ENCODE peak calls at places on chromosomes 3 and 15, in five cellular contexts. U is psoas muscle, B is MM.1S, N is PC-9, Q is neural progenitor cell. W is an unnamed sample. For H3K4me1, the result is how much of the 10 kb centered on the place peaks cover.

GRCh38 chr3:72754582-72754981 is 93.7 kb downstream of the SHQ1 start:
- DNase-seq in U (no peak), B (no peak), N (no peak), Q (no peak), W (no peak)

GRCh38 chr3:107421170-107421792 is 44.0 kb downstream of the CCDC54 start:
- DNase-seq in U (no peak), B (peak), N (peak), Q (peak), W (peak)

GRCh38 chr15:83658406-83658805 is 4.5 kb downstream of the ADAMTSL3 start:
- DNase-seq in U (peak), B (no peak), N (no peak), Q (no peak), W (no peak)

GRCh38 chr3:180447156-180447555 is 154.8 kb upstream of the TTC14 start:
- DNase-seq in U (no peak), B (no peak), N (no peak), Q (no peak), W (no peak)

GRCh38 chr15:78335985-78336384 is 4.2 kb upstream of the CRABP1 start:
- DNase-seq in U (no peak), B (no peak), N (no peak), Q (no peak), W (no peak)

GRCh38 chr3:147411235-147411607 is 2.1 kb downstream of the ZIC1 start:
- DNase-seq in U (no peak), B (no peak), N (no peak), Q (peak), W (no peak)

GRCh38 chr15:45637552-45638033 is 2.8 kb downstream of the SQOR start:
- DNase-seq in U (peak), B (peak), N (no peak), Q (no peak), W (peak)

GRCh38 chr15:61344293-61344692 is 115.2 kb upstream of the RORA start:
- DNase-seq in U (no peak), B (no peak), N (no peak), Q (no peak), W (no peak)

GRCh38 chr3:50487181-50487580 is 16.3 kb downstream of the CACNA2D2 start:
- DNase-seq in U (no peak), B (no peak), N (no peak), Q (no peak), W (no peak)

GRCh38 chr15:56102401-56102800 is 109.0 kb upstream of the NEDD4 start:
- DNase-seq in U (no peak), B (no peak), N (no peak), Q (no peak), W (no peak)

GRCh38 chr3:119743921-119744320 is 38.0 kb upstream of the NR1I2 start:
- DNase-seq in U (no peak), B (no peak), N (no peak), Q (no peak), W (no peak)

GRCh38 chr15:75199347-75199976 is 2.2 kb upstream of the C15orf39 start:
- DNase-seq in U (no peak), B (peak), N (no peak), Q (no peak), W (no peak)

GRCh38 chr15:78454992-78455391 is 17.0 kb downstream of the IREB2 start:
- DNase-seq in U (no peak), B (no peak), N (no peak), Q (no peak), W (no peak)

GRCh38 chr15:91710072-91710471 is 143.4 kb upstream of the SLCO3A1 start:
- DNase-seq in U (no peak), B (no peak), N (peak), Q (no peak), W (no peak)

GRCh38 chr15:76566276-76566675 is 229.7 kb downstream of the ISL2 start:
- DNase-seq in U (no peak), B (no peak), N (no peak), Q (no peak), W (no peak)

GRCh38 chr15:100168787-100169186 is 173.0 kb downstream of the ADAMTS17 start:
- DNase-seq in U (no peak), B (no peak), N (no peak), Q (no peak), W (no peak)

GRCh38 chr3:126130981-126131750 is 47.2 kb upstream of the SLC41A3 start:
- DNase-seq in U (peak), B (no peak), N (no peak), Q (no peak), W (no peak)

GRCh38 chr3:149548729-149549065 is 74.2 kb downstream of the TM4SF4 start:
- DNase-seq in U (no peak), B (no peak), N (no peak), Q (no peak), W (no peak)

GRCh38 chr3:113890256-113890900 is 51.8 kb downstream of the GRAMD1C start:
- DNase-seq in U (no peak), B (peak), N (no peak), Q (peak), W (no peak)

GRCh38 chr3:127701281-127701792 is 28.6 kb downstream of the ABTB1 start:
- DNase-seq in U (peak), B (no peak), N (no peak), Q (no peak), W (no peak)

GRCh38 chr3:194497799-194498575 is 11.2 kb upstream of the ATP13A3 start:
- DNase-seq in U (peak), B (no peak), N (peak), Q (no peak), W (no peak)

GRCh38 chr15:94375997-94376396 is 144.6 kb downstream of the MCTP2 start:
- DNase-seq in U (no peak), B (no peak), N (no peak), Q (peak), W (no peak)

GRCh38 chr3:18489939-18490338 is 64.8 kb upstream of the SATB1 start:
- DNase-seq in U (no peak), B (no peak), N (no peak), Q (no peak), W (peak)

GRCh38 chr3:86995537-86995936 is 4.6 kb upstream of the VGLL3 start:
- DNase-seq in U (no peak), B (no peak), N (peak), Q (no peak), W (no peak)

GRCh38 chr3:11629716-11630115 is 14.0 kb downstream of the VGLL4 start:
- DNase-seq in U (no peak), B (no peak), N (no peak), Q (no peak), W (no peak)

GRCh38 chr15:92578096-92578835 is 77.3 kb downstream of the FAM174B start:
- DNase-seq in U (no peak), B (no peak), N (no peak), Q (no peak), W (no peak)

GRCh38 chr3:150184426-150185071 is 213.9 kb upstream of the PFN2 start:
- DNase-seq in U (no peak), B (no peak), N (peak), Q (no peak), W (no peak)

GRCh38 chr3:143171141-143171651 is 51.6 kb downstream of the CHST2 start:
- DNase-seq in U (no peak), B (peak), N (no peak), Q (no peak), W (no peak)

GRCh38 chr3:15276028-15276717 is 56.2 kb downstream of the SH3BP5 start:
- DNase-seq in U (no peak), B (no peak), N (no peak), Q (no peak), W (no peak)

GRCh38 chr3:178353292-178353814 is 182.9 kb upstream of the KCNMB2 start:
- DNase-seq in U (no peak), B (no peak), N (no peak), Q (no peak), W (no peak)

DNA sequence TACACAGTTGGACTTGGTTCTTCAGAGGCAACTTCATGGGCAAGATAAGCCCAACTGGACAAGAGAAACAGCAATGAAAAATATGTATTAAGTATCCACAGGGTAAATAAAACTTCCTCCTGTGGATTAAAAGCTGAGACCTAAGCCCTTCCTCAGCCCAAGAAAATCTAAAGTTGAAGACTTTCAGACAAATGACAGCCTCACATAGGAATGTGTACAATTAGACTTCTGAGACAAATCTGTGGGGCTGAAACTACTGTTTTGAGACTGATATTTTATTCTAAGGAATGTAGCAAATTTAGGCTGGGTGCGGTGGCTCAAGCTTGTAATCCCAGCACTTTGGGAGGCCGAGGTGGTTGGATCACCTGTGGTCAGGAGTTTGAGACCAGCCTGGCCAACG is 74.2 kb upstream of the IL12A start:
- DNase-seq in U (no peak), B (no peak), N (no peak), Q (no peak), W (no peak)
- H3K4me1 ChIP-seq in U (under half), B (under half), N (under half), Q (under half), W (under half)

DNA sequence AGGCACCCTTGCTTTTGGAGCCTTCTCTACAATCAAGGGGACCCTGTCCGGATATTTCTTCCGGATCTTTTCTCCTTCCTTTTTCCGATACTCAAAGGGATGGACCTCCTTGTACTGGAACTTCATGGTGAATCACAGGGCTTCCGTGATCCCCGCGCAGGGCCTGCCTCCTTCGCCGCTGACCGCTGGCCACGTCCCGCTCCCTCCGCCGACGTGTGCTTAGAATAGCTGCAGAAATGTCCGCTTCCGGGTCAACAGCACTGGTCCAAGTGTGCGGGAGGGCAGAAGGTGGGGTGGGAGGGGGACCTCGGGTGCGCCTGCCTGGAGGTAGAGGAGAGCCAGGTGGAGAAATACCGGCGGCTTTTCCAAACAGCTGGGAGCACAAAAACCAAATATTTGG is 3.0 kb upstream of the ZNF774 start:
- DNase-seq in U (no peak), B (no peak), N (no peak), Q (no peak), W (no peak)
- H3K4me1 ChIP-seq in U (under half), B (under half), N (under half), Q (under half), W (under half)

DNA sequence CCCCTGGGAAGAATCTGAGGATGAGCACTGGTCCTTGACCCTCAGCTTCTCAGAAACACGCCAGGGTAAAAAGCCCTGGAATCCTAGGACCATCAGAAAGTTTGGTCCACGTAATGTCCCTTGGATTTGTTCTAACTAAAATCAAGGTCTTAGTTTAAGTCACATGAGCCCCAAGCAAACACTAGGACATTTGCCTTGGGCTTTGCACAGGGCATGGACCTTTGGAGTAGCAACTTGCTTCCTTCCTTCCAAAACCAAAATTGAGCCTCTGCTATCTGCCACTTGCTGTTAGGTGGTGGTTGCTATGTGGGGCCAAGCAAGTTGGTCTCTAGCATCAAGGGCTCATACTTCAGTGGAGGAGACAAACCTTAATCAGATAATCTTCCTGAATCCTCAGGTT is 4.0 kb upstream of the DAG1 start:
- DNase-seq in U (no peak), B (no peak), N (no peak), Q (no peak), W (no peak)
- H3K4me1 ChIP-seq in U (under half), B (under half), N (half or more), Q (under half), W (under half)

GRCh38 chr15:57555270-57555669 is 36.4 kb upstream of the MYZAP start:
- DNase-seq in U (no peak), B (no peak), N (no peak), Q (no peak), W (no peak)
- H3K4me1 ChIP-seq in U (under half), B (under half), N (under half), Q (under half), W (under half)